ENCODE peak calls at places on chromosomes 11 and 22, in seven cellular contexts. One of them, this sample, is unnamed.

GRCh38 chr11:67053896-67054850 is 2.5 kb upstream of the RHOD start:
- DNase-seq in heart left ventricle: no peak
- DNase-seq in IMR-90: peak
- DNase-seq in pancreas: peak
- DNase-seq in left ventricle myocardium inferior: no peak
- DNase-seq in aorta: peak
- DNase-seq in RWPE1: peak
- DNase-seq in this sample: no peak

GRCh38 chr22:24429411-24430365 is 2.3 kb downstream of the ADORA2A start:
- DNase-seq in heart left ventricle: peak
- DNase-seq in aorta: no peak
- DNase-seq in pancreas: no peak
- DNase-seq in IMR-90: peak
- DNase-seq in left ventricle myocardium inferior: peak
- DNase-seq in RWPE1: no peak
- DNase-seq in this sample: no peak

GRCh38 chr11:57429946-57430345 is 3.0 kb upstream of the SLC43A3 start:
- DNase-seq in IMR-90: no peak
- DNase-seq in heart left ventricle: no peak
- DNase-seq in pancreas: no peak
- DNase-seq in aorta: no peak
- DNase-seq in left ventricle myocardium inferior: no peak
- DNase-seq in RWPE1: no peak
- DNase-seq in this sample: no peak

GRCh38 chr22:43400449-43400848 is 11.4 kb upstream of the MPPED1 start:
- DNase-seq in RWPE1: no peak
- DNase-seq in heart left ventricle: peak
- DNase-seq in aorta: peak
- DNase-seq in IMR-90: no peak
- DNase-seq in left ventricle myocardium inferior: peak
- DNase-seq in pancreas: no peak
- DNase-seq in this sample: no peak

GRCh38 chr11:60927600-60927999 is 3.3 kb downstream of the TMEM132A start:
- DNase-seq in heart left ventricle: no peak
- DNase-seq in pancreas: no peak
- DNase-seq in left ventricle myocardium inferior: no peak
- DNase-seq in RWPE1: no peak
- DNase-seq in aorta: no peak
- DNase-seq in IMR-90: no peak
- DNase-seq in this sample: no peak

GRCh38 chr11:66996609-66997273 is 21.6 kb downstream of the C11orf86 start:
- DNase-seq in left ventricle myocardium inferior: peak
- DNase-seq in heart left ventricle: no peak
- DNase-seq in pancreas: no peak
- DNase-seq in RWPE1: no peak
- DNase-seq in IMR-90: peak
- DNase-seq in aorta: peak
- DNase-seq in this sample: no peak

GRCh38 chr11:59216654-59217640 is 4.2 kb upstream of the MPEG1 start:
- DNase-seq in IMR-90: peak
- DNase-seq in left ventricle myocardium inferior: no peak
- DNase-seq in heart left ventricle: peak
- DNase-seq in pancreas: no peak
- DNase-seq in RWPE1: peak
- DNase-seq in aorta: peak
- DNase-seq in this sample: no peak

GRCh38 chr11:35030716-35031213 is 108.2 kb upstream of the CD44 start:
- DNase-seq in aorta: peak
- DNase-seq in pancreas: no peak
- DNase-seq in heart left ventricle: peak
- DNase-seq in RWPE1: peak
- DNase-seq in IMR-90: peak
- DNase-seq in left ventricle myocardium inferior: peak
- DNase-seq in this sample: no peak

GRCh38 chr22:37563153-37564081 is 3.1 kb downstream of the CDC42EP1 start:
- DNase-seq in aorta: peak
- DNase-seq in IMR-90: peak
- DNase-seq in left ventricle myocardium inferior: peak
- DNase-seq in heart left ventricle: peak
- DNase-seq in RWPE1: peak
- DNase-seq in pancreas: peak
- DNase-seq in this sample: peak

GRCh38 chr11:45180158-45180887 is 33.9 kb downstream of the PRDM11 start:
- DNase-seq in left ventricle myocardium inferior: peak
- DNase-seq in RWPE1: peak
- DNase-seq in aorta: peak
- DNase-seq in heart left ventricle: peak
- DNase-seq in pancreas: peak
- DNase-seq in IMR-90: no peak
- DNase-seq in this sample: no peak

GRCh38 chr11:69915501-69916250 is 96.5 kb upstream of the FGF3 start:
- DNase-seq in IMR-90: peak
- DNase-seq in heart left ventricle: peak
- DNase-seq in pancreas: peak
- DNase-seq in left ventricle myocardium inferior: peak
- DNase-seq in RWPE1: peak
- DNase-seq in aorta: peak
- DNase-seq in this sample: peak

GRCh38 chr11:72617080-72617744 is 57.0 kb downstream of the PDE2A start:
- DNase-seq in heart left ventricle: peak
- DNase-seq in aorta: no peak
- DNase-seq in left ventricle myocardium inferior: no peak
- DNase-seq in IMR-90: peak
- DNase-seq in pancreas: no peak
- DNase-seq in RWPE1: no peak
- DNase-seq in this sample: no peak

GRCh38 chr22:37088750-37089408 is 20.6 kb downstream of the TMPRSS6 start:
- DNase-seq in aorta: no peak
- DNase-seq in heart left ventricle: no peak
- DNase-seq in pancreas: no peak
- DNase-seq in IMR-90: no peak
- DNase-seq in RWPE1: no peak
- DNase-seq in left ventricle myocardium inferior: no peak
- DNase-seq in this sample: no peak

DNA sequence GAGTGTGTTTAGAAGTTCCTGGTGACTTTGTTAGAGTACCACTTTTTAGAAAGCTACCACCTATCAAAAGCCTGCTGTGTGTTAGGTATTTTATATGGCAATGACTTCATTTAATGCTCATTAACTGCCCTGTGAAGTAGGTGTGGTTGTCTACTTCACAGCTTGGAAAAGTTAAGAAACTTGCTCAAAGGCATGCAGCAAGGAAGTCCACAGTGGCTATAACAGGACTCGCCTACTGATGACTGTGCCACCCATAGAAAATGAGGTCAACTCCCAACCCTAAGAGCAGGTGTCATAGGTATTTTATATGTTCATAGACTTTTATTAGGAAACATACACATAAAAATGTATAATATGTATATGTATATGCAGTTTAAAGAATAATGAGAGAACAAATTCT is 125.2 kb upstream of the PAX6 start:
- DNase-seq in heart left ventricle: no peak
- DNase-seq in RWPE1: no peak
- DNase-seq in left ventricle myocardium inferior: no peak
- DNase-seq in pancreas: no peak
- DNase-seq in aorta: no peak
- DNase-seq in IMR-90: no peak
- DNase-seq in this sample: no peak
- H3K27ac ChIP-seq in heart left ventricle: no peak
- H3K27ac ChIP-seq in RWPE1: no peak
- H3K27ac ChIP-seq in left ventricle myocardium inferior: no peak
- H3K27ac ChIP-seq in pancreas: no peak
- H3K27ac ChIP-seq in aorta: no peak
- H3K27ac ChIP-seq in IMR-90: no peak
- H3K27ac ChIP-seq in this sample: no peak

DNA sequence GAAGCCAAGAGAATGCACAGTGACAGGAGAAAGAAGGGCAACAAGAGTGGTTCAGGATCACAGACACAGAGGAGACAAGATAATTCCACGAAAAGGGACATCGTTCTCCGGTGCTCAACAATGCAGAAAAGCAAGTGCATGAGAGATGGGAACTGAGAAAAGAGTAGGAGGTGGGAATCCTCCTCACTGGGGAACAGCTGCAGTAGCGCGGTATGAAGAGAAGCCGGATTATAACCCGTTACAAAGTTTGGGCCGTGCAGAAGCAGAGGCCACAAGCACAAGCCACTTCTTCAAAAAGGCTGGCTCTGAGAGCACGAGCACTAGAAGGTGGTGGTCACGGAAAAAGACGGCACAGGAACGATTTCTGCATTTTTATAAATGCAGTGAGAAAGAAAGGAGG is 114.2 kb upstream of the BID start:
- DNase-seq in heart left ventricle: no peak
- DNase-seq in IMR-90: no peak
- DNase-seq in left ventricle myocardium inferior: no peak
- DNase-seq in pancreas: no peak
- DNase-seq in RWPE1: no peak
- DNase-seq in aorta: no peak
- DNase-seq in this sample: no peak
- H3K27ac ChIP-seq in heart left ventricle: no peak
- H3K27ac ChIP-seq in IMR-90: no peak
- H3K27ac ChIP-seq in left ventricle myocardium inferior: peak
- H3K27ac ChIP-seq in pancreas: no peak
- H3K27ac ChIP-seq in RWPE1: no peak
- H3K27ac ChIP-seq in aorta: no peak
- H3K27ac ChIP-seq in this sample: no peak

GRCh38 chr22:46289244-46289891 is 7.3 kb upstream of the GTSE1 start:
- DNase-seq in pancreas: no peak
- DNase-seq in left ventricle myocardium inferior: no peak
- DNase-seq in IMR-90: no peak
- DNase-seq in RWPE1: no peak
- DNase-seq in aorta: no peak
- DNase-seq in heart left ventricle: no peak
- DNase-seq in this sample: no peak

GRCh38 chr22:46286006-46286405 is 10.7 kb upstream of the GTSE1 start:
- DNase-seq in left ventricle myocardium inferior: no peak
- DNase-seq in pancreas: no peak
- DNase-seq in RWPE1: no peak
- DNase-seq in heart left ventricle: no peak
- DNase-seq in aorta: no peak
- DNase-seq in IMR-90: peak
- DNase-seq in this sample: no peak

GRCh38 chr22:46288846-46289243 is 7.8 kb upstream of the GTSE1 start:
- DNase-seq in pancreas: no peak
- DNase-seq in left ventricle myocardium inferior: no peak
- DNase-seq in aorta: no peak
- DNase-seq in IMR-90: no peak
- DNase-seq in heart left ventricle: no peak
- DNase-seq in RWPE1: no peak
- DNase-seq in this sample: no peak

GRCh38 chr22:46287873-46288751 is 8.6 kb upstream of the GTSE1 start:
- DNase-seq in aorta: peak
- DNase-seq in left ventricle myocardium inferior: peak
- DNase-seq in IMR-90: no peak
- DNase-seq in RWPE1: no peak
- DNase-seq in heart left ventricle: peak
- DNase-seq in pancreas: no peak
- DNase-seq in this sample: no peak

GRCh38 chr22:46286941-46287872 is 9.5 kb upstream of the GTSE1 start:
- DNase-seq in heart left ventricle: no peak
- DNase-seq in RWPE1: no peak
- DNase-seq in aorta: no peak
- DNase-seq in left ventricle myocardium inferior: no peak
- DNase-seq in pancreas: peak
- DNase-seq in IMR-90: no peak
- DNase-seq in this sample: no peak
- H3K27ac ChIP-seq in heart left ventricle: peak
- H3K27ac ChIP-seq in RWPE1: peak
- H3K27ac ChIP-seq in aorta: no peak
- H3K27ac ChIP-seq in left ventricle myocardium inferior: peak
- H3K27ac ChIP-seq in pancreas: peak
- H3K27ac ChIP-seq in IMR-90: no peak
- H3K27ac ChIP-seq in this sample: no peak

GRCh38 chr22:30830907-30831306 is 136.2 kb downstream of the OSBP2 start:
- DNase-seq in heart left ventricle: peak
- DNase-seq in aorta: no peak
- DNase-seq in IMR-90: peak
- DNase-seq in pancreas: peak
- DNase-seq in RWPE1: peak
- DNase-seq in left ventricle myocardium inferior: no peak
- DNase-seq in this sample: no peak
- H3K27ac ChIP-seq in heart left ventricle: no peak
- H3K27ac ChIP-seq in aorta: no peak
- H3K27ac ChIP-seq in IMR-90: no peak
- H3K27ac ChIP-seq in pancreas: no peak
- H3K27ac ChIP-seq in RWPE1: peak
- H3K27ac ChIP-seq in left ventricle myocardium inferior: no peak
- H3K27ac ChIP-seq in this sample: no peak

DNA sequence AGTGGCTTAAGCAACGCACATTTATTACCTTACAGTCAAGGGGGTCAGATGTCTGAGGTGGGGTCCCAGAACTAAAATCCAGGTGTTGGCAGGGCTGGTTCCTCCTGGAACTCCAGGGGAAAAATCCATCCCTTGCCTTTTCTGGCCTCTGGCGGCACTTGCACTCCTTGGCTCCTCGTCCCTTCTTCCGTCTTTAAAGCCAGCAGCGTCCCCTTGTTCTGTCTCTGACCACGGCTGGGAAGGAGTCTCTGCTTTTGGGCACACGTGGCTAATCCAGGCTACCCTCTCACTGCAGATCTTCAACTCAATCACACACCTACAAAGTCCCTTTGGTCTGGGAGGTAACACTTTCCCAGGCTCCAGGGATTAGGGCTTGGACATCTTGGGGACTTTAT is 73.5 kb upstream of the WNT7B start:
- DNase-seq in heart left ventricle: no peak
- DNase-seq in aorta: no peak
- DNase-seq in left ventricle myocardium inferior: no peak
- DNase-seq in pancreas: no peak
- DNase-seq in RWPE1: no peak
- DNase-seq in IMR-90: no peak
- DNase-seq in this sample: no peak
- H3K27ac ChIP-seq in heart left ventricle: peak
- H3K27ac ChIP-seq in aorta: peak
- H3K27ac ChIP-seq in left ventricle myocardium inferior: peak
- H3K27ac ChIP-seq in pancreas: peak
- H3K27ac ChIP-seq in RWPE1: peak
- H3K27ac ChIP-seq in IMR-90: no peak
- H3K27ac ChIP-seq in this sample: peak

GRCh38 chr11:102171101-102171500 is 60.9 kb downstream of the YAP1 start:
- DNase-seq in left ventricle myocardium inferior: no peak
- DNase-seq in IMR-90: peak
- DNase-seq in pancreas: no peak
- DNase-seq in heart left ventricle: no peak
- DNase-seq in RWPE1: peak
- DNase-seq in aorta: no peak
- DNase-seq in this sample: no peak
- H3K27ac ChIP-seq in left ventricle myocardium inferior: peak
- H3K27ac ChIP-seq in IMR-90: peak
- H3K27ac ChIP-seq in pancreas: peak
- H3K27ac ChIP-seq in heart left ventricle: peak
- H3K27ac ChIP-seq in RWPE1: peak
- H3K27ac ChIP-seq in aorta: no peak
- H3K27ac ChIP-seq in this sample: no peak